ENCODE peak calls at places on chromosome 20, in eight cellular contexts. R is OCI-LY7; X is mucosa of descending colon; I is pancreas; W is neural crest cell; G is CD8-positive, alpha-beta T cell; E is upper lobe of right lung; J is cardiac muscle cell. Z is an unnamed sample.

GRCh38 chr20:45946149-45946970 is 11.9 kb downstream of the PCIF1 start:
- DNase-seq in R (no peak), X (no peak), I (peak), W (no peak), G (peak), E (peak), J (no peak), Z (no peak)

GRCh38 chr20:2986466-2986865 is 57.0 kb upstream of the GNRH2 start:
- DNase-seq in R (no peak), X (no peak), I (no peak), W (no peak), G (no peak), E (no peak), J (no peak), Z (no peak)

GRCh38 chr20:5171074-5171789 is 44.4 kb downstream of the CDS2 start:
- DNase-seq in R (no peak), X (no peak), I (no peak), W (no peak), G (no peak), E (no peak), J (peak), Z (no peak)

GRCh38 chr20:46580613-46581012 is 30.2 kb upstream of the OCSTAMP start:
- DNase-seq in R (no peak), X (no peak), I (no peak), W (no peak), G (no peak), E (no peak), J (no peak), Z (no peak)

GRCh38 chr20:40810336-40810735 is 121.3 kb upstream of the MAFB start:
- DNase-seq in R (no peak), X (no peak), I (no peak), W (no peak), G (no peak), E (no peak), J (no peak), Z (no peak)

GRCh38 chr20:56005389-56005715 is at the start of gene CBLN4:
- DNase-seq in R (no peak), X (no peak), I (no peak), W (no peak), G (no peak), E (no peak), J (no peak), Z (no peak)

GRCh38 chr20:59153355-59153681 is 10.3 kb upstream of the ZNF831 start:
- DNase-seq in R (no peak), X (peak), I (no peak), W (no peak), G (no peak), E (peak), J (no peak), Z (no peak)

GRCh38 chr20:8271727-8272126 is 139.7 kb downstream of the PLCB1 start:
- DNase-seq in R (no peak), X (no peak), I (no peak), W (no peak), G (no peak), E (no peak), J (no peak), Z (no peak)

GRCh38 chr20:8865636-8866035 is 203.3 kb upstream of the PLCB4 start:
- DNase-seq in R (no peak), X (no peak), I (no peak), W (no peak), G (no peak), E (no peak), J (no peak), Z (no peak)

GRCh38 chr20:51275816-51276215 is 252.9 kb upstream of the KCNG1 start:
- DNase-seq in R (no peak), X (no peak), I (no peak), W (no peak), G (no peak), E (no peak), J (no peak), Z (no peak)

GRCh38 chr20:49603209-49603627 is 35.3 kb upstream of the PTGIS start:
- DNase-seq in R (peak), X (no peak), I (no peak), W (no peak), G (no peak), E (no peak), J (peak), Z (no peak)
- TF ChIP-seq CTCF in R (peak), X (no peak), I (no peak), W (peak), G (no peak), E (peak), J (peak), Z (no peak)

GRCh38 chr20:25011831-25012241 is 19.3 kb upstream of the APMAP start:
- DNase-seq in R (no peak), X (no peak), I (peak), W (no peak), G (no peak), E (no peak), J (no peak), Z (no peak)

GRCh38 chr20:25012616-25013189 is 20.2 kb upstream of the APMAP start:
- DNase-seq in R (no peak), X (no peak), I (peak), W (no peak), G (no peak), E (no peak), J (no peak), Z (no peak)

GRCh38 chr20:25013478-25014380 is 21.2 kb upstream of the APMAP start:
- DNase-seq in R (no peak), X (no peak), I (peak), W (no peak), G (no peak), E (peak), J (no peak), Z (no peak)

GRCh38 chr20:25009218-25010145 is 16.9 kb upstream of the APMAP start:
- DNase-seq in R (no peak), X (no peak), I (peak), W (no peak), G (no peak), E (peak), J (no peak), Z (no peak)

DNA sequence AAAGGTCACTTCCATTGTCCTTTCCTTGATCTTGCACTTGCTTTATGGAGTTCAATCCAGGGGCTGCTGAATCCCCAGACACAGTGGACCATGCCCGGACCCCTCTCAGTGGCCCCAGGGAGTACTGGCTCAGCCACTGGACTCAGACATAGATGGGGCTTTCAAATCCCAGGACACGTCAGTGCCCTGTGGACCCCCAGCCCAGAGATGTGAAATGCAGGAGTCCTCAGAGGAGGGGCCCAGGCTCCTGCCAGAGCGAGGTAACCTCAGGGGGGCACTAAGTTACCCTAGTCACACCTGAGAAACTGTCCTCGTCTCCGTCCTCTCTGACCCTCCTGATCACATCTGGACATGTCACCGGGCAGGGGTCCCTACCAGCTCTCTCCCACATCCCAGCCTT is 18.7 kb upstream of the APMAP start:
- DNase-seq in R (no peak), X (no peak), I (no peak), W (no peak), G (no peak), E (peak), J (no peak), Z (no peak)
- TF ChIP-seq CTCF in R (no peak), X (no peak), I (no peak), W (no peak), G (no peak), E (no peak), J (no peak), Z (no peak)

DNA sequence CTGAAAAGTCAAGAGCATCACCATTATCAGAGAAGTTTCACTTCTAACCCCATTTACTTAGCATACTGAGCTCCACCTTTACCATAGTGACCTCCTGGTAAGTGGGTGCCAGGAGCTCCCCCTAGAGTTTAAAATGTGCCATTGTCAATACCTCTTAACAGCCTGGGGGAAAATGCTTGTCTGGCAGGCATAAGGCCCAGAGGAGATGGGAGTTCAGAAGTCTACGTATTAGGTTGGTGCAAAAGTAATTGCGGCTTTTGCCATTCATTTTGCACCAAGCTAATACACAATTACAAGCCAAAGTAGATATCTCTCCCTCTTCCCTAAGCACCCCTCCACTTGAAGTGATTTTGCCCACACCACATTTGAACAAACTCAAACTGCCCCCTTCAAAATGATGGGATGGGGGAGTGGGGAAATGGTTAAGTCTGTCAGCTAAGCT is 919.0 kb downstream of the KIF16B start:
- DNase-seq in R (peak), X (no peak), I (peak), W (peak), G (no peak), E (no peak), J (peak), Z (peak)
- TF ChIP-seq CTCF in R (peak), X (peak), I (peak), W (peak), G (no peak), E (peak), J (peak), Z (peak)

DNA sequence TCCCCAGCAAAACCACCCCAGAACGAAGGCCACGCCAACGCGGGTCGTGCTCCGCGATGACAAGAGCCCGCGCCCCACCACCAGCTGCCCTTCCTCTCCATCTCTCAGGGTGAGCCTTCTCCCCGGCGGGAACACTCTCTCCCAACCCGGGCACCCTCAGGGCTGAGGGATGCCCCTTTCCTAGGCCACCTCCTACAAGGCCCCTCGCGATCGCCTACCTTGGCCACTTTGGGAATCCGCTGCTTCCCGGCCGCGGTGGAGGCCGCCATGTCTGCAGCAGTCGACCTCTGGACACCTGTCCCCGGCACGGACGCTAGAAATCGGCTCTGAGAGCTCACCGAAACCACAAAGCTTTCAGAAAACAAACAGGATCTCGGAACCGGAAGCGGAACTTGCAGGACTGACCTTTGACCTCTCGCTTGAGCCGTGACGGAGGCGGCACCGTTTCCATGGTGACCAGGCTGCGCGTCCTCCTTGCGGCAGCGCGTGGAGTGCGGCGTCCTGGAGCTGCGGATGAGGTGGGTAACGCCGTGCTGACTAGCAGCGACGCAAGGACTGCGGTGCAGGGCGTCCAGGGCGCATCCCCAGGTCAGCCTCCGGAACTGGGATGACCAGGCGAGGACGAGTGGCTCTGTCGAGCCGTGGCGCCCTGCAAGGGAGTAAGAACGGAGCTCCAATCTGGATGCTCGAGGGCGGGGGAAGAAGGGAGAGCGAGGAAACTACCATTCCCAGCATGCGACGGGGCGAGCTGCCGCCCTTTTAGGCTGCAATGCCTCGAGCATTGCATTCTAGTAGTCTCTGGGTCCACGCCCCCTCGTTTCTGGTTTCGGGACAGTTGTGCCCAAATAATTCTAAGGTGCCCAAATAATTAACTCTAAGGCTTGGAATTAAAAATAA is at the start of the genes CFAP61 and CRNKL1:
- DNase-seq in R (peak), X (peak), I (peak), W (peak), G (peak), E (peak), J (peak), Z (peak)
- TF ChIP-seq CTCF in R (no peak), X (no peak), I (no peak), W (no peak), G (no peak), E (no peak), J (no peak), Z (no peak)

Z was measured in GM20000.